ENCODE peak calls at places on chromosome 21, in five cellular contexts. R is upper lobe of right lung, N is neural progenitor cell, Y is cardiac muscle cell, I is endothelial cell. F is an unnamed sample.

GRCh38 chr21:46062471-46063211 is 35.3 kb upstream of the COL6A2 start:
- DNase-seq in R (no peak), Y (no peak), I (no peak), N (no peak), F (no peak)

GRCh38 chr21:36723371-36723881 is 24.5 kb downstream of the SIM2 start:
- DNase-seq in Y (no peak), I (no peak), R (peak), N (no peak), F (no peak)

GRCh38 chr21:15560383-15561056 is 169.3 kb upstream of the USP25 start:
- DNase-seq in R (no peak), Y (no peak), N (no peak), I (no peak), F (peak)

GRCh38 chr21:46093668-46094400 is 4.1 kb upstream of the COL6A2 start:
- DNase-seq in I (no peak), N (no peak), R (peak), Y (no peak), F (no peak)

GRCh38 chr21:46048926-46049889 is 48.7 kb upstream of the COL6A2 start:
- DNase-seq in N (no peak), I (no peak), R (no peak), Y (no peak), F (peak)

GRCh38 chr21:15682182-15682895 is 47.4 kb upstream of the USP25 start:
- DNase-seq in R (no peak), Y (no peak), N (no peak), I (no peak), F (no peak)

GRCh38 chr21:31279986-31280385 is 64.1 kb downstream of the TIAM1 start:
- DNase-seq in I (no peak), R (no peak), Y (no peak), N (no peak), F (peak)

GRCh38 chr21:28754862-28755261 is 237.8 kb downstream of the LTN1 start:
- DNase-seq in R (no peak), I (no peak), N (no peak), Y (peak), F (no peak)

GRCh38 chr21:28776251-28776650 is 216.4 kb downstream of the LTN1 start:
- DNase-seq in R (no peak), N (no peak), I (no peak), Y (no peak), F (peak)

GRCh38 chr21:21074305-21074704 is 76.1 kb downstream of the NCAM2 start:
- DNase-seq in N (no peak), Y (no peak), R (no peak), I (no peak), F (no peak)

GRCh38 chr21:15749868-15750174 is 20.0 kb downstream of the USP25 start:
- DNase-seq in R (no peak), N (no peak), Y (no peak), I (no peak), F (no peak)

GRCh38 chr21:15421521-15421920 is 308.3 kb upstream of the USP25 start:
- DNase-seq in Y (no peak), R (no peak), I (no peak), N (no peak), F (peak)

GRCh38 chr21:16633851-16634521 is 878.9 kb upstream of the CXADR start:
- DNase-seq in R (no peak), I (no peak), N (no peak), Y (no peak), F (no peak)

GRCh38 chr21:31872452-31873274 is at the start of gene HUNK:
- DNase-seq in R (peak), N (peak), I (peak), Y (peak), F (peak)

DNA sequence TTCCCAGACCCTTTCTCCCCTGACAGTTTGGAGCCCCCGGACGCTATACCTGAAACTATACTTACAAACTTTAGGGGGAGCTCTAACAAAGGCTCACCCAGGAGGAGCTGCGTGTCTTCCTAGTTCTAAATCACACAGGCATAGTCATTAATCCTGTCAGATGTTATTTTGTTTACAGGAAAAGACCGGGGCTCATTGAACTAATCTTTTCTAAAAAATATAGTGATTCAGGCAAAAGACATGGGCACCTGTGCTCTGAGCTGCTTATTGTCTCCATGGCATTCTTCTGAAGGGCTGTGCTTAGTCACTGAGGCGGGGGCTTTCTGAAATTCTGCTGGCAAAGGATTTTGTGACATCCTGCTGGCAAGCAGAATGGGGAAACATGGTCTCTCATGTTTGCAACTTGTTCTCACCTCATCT is 1577.0 kb downstream of the NCAM2 start:
- DNase-seq in N (peak), Y (peak), I (peak), R (no peak), F (peak)
- TF ChIP-seq CTCF in N (peak), Y (no peak), I (peak), R (peak), F (no peak)

GRCh38 chr21:43979654-43980053 is 32.5 kb upstream of the TRAPPC10 start:
- DNase-seq in N (no peak), Y (no peak), R (no peak), I (no peak), F (no peak)
- TF ChIP-seq CTCF in N (no peak), Y (peak), R (no peak), I (no peak), F (peak)

GRCh38 chr21:33158654-33159053 is 71.1 kb upstream of the IFNAR2 start:
- DNase-seq in R (no peak), N (no peak), I (no peak), Y (no peak), F (no peak)

GRCh38 chr21:33157303-33157702 is 72.4 kb upstream of the IFNAR2 start:
- DNase-seq in N (peak), Y (peak), R (no peak), I (no peak), F (no peak)

DNA sequence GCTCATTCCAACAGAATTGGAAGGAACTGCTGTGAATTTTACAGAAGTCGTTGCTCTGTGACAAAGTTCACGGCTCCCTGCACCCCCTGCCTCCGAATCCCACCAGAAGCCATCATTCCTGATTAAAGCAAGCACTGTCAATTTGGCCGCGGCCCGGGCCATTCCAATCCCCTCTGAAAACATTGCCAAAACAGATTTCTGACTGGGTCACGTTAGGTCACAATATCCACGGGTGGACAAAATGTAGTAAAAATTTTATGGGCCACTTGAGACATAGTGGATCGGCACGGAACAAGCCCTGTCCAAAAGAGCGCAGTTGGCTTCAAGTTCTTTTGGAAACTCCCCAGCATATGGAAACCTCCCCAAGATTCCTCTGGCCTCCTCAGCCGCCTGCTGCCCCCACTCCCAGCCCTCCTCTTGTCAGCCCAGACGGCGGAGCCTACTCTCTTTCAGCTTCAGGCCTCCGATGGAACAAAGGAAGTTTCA is 67.3 kb upstream of the IFNAR2 start:
- DNase-seq in R (no peak), Y (no peak), N (peak), I (no peak), F (no peak)
- TF ChIP-seq CTCF in R (no peak), Y (no peak), N (no peak), I (no peak), F (no peak)

DNA sequence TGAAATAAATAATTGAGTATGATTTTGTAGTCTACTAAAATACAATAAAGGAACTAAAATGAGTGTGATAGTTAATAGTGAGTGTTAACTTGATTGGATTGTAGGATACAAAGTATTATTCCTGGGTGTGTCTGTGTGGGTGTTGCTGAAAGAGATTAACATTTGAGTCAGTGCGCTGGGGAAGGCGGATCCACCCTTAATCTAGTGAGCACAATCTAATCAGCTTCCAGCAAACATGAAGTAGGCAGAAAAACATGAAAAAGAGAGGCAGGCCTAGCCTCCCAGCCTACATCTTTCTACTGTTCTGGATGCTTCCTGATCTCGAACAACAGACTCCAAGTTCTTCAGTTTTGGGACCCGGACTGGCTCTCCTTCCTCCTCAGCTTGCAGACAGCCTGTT is 1716.6 kb downstream of the MRPL39 start:
- DNase-seq in Y (no peak), I (no peak), N (no peak), R (no peak), F (no peak)
- TF ChIP-seq CTCF in Y (no peak), I (no peak), N (no peak), R (no peak), F (no peak)

DNA sequence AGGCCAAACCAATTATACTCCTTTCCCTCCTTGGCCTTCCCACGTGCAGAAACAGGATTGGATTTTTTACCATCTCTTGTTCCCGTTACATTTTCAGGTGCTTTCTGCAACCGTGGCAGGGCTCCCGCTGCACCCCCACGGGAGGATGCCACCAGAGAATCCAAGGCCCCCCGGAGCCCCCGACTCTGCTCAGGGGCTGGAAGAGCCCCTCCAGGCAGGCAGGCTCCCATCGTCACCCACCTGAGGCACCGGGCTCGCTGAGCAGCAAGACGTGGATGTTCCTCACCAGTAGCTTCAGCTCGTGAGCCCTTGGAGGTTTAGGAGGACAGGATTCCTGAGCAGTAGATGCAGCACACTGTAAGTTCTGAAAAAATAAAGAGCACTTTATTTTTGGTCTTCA is 35.2 kb upstream of the PRDM15 start:
- DNase-seq in R (no peak), I (no peak), Y (no peak), N (no peak), F (no peak)
- TF ChIP-seq CTCF in R (no peak), I (no peak), Y (no peak), N (no peak), F (no peak)

GRCh38 chr21:41660748-41661147 is 106.1 kb downstream of the RIPK4 start:
- DNase-seq in Y (no peak), I (no peak), R (no peak), N (no peak), F (no peak)

GRCh38 chr21:41662161-41662560 is 104.7 kb downstream of the RIPK4 start:
- DNase-seq in Y (no peak), I (no peak), N (no peak), R (no peak), F (no peak)

GRCh38 chr21:41662761-41663160 is 104.1 kb downstream of the RIPK4 start:
- DNase-seq in Y (no peak), I (no peak), N (no peak), R (no peak), F (no peak)

GRCh38 chr21:41658321-41658720 is 108.5 kb downstream of the RIPK4 start:
- DNase-seq in R (no peak), I (no peak), N (peak), Y (no peak), F (no peak)

DNA sequence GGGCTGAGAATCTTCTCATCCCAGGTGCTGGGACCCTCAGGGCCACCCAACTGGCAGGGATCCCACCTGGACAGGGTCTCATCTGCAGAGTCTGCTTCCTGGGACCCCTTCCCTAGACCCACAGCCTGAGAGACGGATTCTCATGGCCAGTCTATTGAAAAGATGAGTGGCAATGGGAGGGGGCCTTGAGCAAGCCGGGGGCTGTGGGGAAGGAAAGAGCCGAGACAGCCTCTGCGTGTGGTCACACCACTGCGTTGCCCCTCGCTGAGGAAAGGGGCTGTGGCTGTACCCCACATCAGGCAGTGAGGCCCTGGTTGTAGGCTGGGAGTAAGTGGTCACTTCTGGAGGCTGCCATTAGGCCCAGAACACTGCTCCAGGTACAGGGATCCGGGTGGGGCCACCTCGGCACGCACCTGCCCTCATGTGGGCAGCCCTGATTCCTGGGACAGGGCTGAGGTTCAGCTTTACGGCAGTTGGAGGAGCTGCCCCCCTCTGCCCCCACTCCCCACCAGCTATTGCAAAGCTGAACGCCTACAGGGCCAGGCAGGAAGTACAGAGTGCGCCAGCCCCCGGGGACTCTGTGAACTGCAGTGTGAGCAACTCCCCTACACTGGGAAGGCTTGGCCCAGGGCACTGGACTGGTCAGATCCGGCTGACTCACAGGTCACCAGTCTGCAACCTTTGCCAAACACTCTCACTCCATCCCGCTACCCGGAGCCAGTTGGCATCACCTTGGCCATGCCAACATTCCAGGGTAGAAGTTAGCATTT is 106.9 kb downstream of the RIPK4 start:
- DNase-seq in R (no peak), Y (no peak), N (no peak), I (no peak), F (no peak)
- TF ChIP-seq CTCF in R (peak), Y (peak), N (no peak), I (no peak), F (no peak)

DNA sequence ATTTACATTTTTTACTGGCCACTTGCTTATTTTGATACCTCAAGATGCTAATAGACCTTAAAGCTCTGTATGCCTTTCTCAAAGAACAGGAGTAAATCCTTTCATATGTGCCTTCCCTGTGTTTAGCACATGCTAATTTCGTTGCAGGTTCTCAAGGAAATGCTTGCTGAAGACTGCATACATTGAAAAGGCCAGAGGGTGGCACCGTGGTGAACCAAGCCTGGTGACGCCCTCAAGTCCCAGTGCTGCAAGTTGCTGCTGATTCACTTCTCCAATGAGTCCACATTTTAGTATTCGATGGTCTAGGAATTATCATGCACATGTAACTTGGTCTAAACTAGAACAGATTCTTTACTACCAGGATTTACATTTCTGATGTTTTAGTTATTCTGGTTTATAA is 94.1 kb downstream of the CLDN17 start:
- DNase-seq in R (no peak), N (peak), Y (peak), I (peak), F (peak)
- TF ChIP-seq CTCF in R (peak), N (peak), Y (peak), I (peak), F (peak)

DNA sequence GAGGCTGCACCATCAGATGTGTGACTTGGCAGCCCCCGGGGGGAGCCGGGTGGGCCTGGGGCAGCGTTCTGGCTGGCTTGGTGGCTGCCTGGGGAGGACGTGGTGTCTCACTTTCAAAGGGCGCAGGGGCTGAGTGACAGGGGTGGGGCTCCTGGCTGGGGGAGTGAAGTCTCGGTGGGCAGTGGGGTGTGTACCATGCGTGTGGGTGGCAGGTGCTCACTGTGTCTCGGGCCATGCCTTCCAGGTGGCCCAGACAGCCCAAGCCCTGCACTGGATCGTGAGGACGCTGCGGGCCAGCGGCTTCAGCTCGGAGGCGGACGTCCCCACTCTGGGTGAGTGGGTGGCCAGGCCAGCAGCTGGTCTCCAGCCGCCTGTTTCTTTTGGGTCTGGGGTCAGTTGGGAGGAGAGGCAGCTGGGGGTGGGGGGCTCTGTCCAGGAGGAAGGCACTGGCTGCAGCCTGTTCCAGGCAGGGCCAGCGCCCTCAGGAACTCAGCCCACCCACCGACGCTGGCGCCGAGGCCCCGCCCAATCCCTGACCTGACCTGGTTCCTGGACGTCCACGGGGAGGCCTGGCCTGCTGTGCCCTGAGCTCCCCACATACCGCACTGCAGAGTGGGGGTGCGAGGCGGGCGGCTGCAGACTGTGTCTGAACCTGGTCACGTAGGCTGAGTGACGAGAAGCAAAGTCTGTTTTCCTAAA is 30.6 kb upstream of the LRRC3 start:
- DNase-seq in I (no peak), N (no peak), Y (no peak), R (peak), F (no peak)
- TF ChIP-seq CTCF in I (no peak), N (no peak), Y (no peak), R (no peak), F (no peak)

GRCh38 chr21:39022035-39022900 is 161.0 kb downstream of the PSMG1 start:
- DNase-seq in Y (no peak), R (no peak), I (no peak), N (no peak), F (no peak)

GRCh38 chr21:39024538-39024937 is 158.7 kb downstream of the PSMG1 start:
- DNase-seq in R (no peak), N (no peak), Y (no peak), I (no peak), F (no peak)

GRCh38 chr21:39025198-39025597 is 158.1 kb downstream of the PSMG1 start:
- DNase-seq in R (no peak), I (no peak), Y (no peak), N (no peak), F (no peak)

GRCh38 chr21:39021475-39021832 is 161.8 kb downstream of the PSMG1 start:
- DNase-seq in N (no peak), Y (no peak), I (no peak), R (no peak), F (no peak)

GRCh38 chr21:39022901-39023693 is 160.2 kb downstream of the PSMG1 start:
- DNase-seq in I (no peak), N (no peak), Y (peak), R (peak), F (no peak)
- TF ChIP-seq CTCF in I (no peak), N (peak), Y (peak), R (peak), F (peak)